ENCODE peak calls at places on chromosomes 12 and 14, in seven cellular contexts. T is effector memory CD8-positive, alpha-beta T cell; U is cardiac muscle cell; X is stimulated activated CD4-positive, alpha-beta T cell treated with anti-CD3 and anti-CD28 coated beads, Interleukin-4, amount 100 ng/mL, for 48 hours; L is D341Med; D is GM12865; M is fibroblast of the conjunctiva. A is an unnamed sample.

GRCh38 chr12:102685841-102686240 is 205.5 kb upstream of the IGF1 start:
- DNase-seq in T (no peak), U (no peak), X (no peak), L (no peak), D (no peak), M (no peak), A (no peak)

GRCh38 chr12:126608607-126609175 is 1543.5 kb downstream of the AACS start:
- DNase-seq in T (no peak), U (no peak), X (no peak), L (no peak), D (no peak), M (peak), A (no peak)

GRCh38 chr12:46227616-46228015 is 41.2 kb downstream of the SLC38A1 start:
- DNase-seq in T (no peak), U (no peak), X (no peak), L (no peak), D (no peak), M (no peak), A (no peak)

GRCh38 chr12:130925616-130926015 is 28.1 kb upstream of the ADGRD1 start:
- DNase-seq in T (no peak), U (peak), X (no peak), L (no peak), D (no peak), M (no peak), A (no peak)

GRCh38 chr12:110931315-110931728 is 10.9 kb upstream of the MYL2 start:
- DNase-seq in T (no peak), U (peak), X (no peak), L (no peak), D (no peak), M (no peak), A (no peak)

GRCh38 chr14:69662636-69663321 is 51.4 kb downstream of the SUSD6 start:
- DNase-seq in T (no peak), U (no peak), X (no peak), L (no peak), D (no peak), M (no peak), A (no peak)

GRCh38 chr12:62371661-62372060 is 95.0 kb upstream of the MON2 start:
- DNase-seq in T (no peak), U (no peak), X (no peak), L (no peak), D (no peak), M (no peak), A (no peak)

GRCh38 chr12:82414926-82415325 is 56.6 kb downstream of the METTL25 start:
- DNase-seq in T (no peak), U (no peak), X (no peak), L (no peak), D (no peak), M (no peak), A (no peak)

GRCh38 chr14:37597538-37598084 is 2.2 kb downstream of the TTC6 start:
- DNase-seq in T (no peak), U (peak), X (no peak), L (no peak), D (no peak), M (no peak), A (no peak)